ENCODE peak calls at places on chromosomes 16 and 17, in seven cellular contexts. F is vagina, X is prostate gland, K is esophagus muscularis mucosa, P is endothelial cell of umbilical vein, C is sigmoid colon, B is suprapubic skin. V is an unnamed sample.

GRCh38 chr17:80621335-80622169 is 76.9 kb downstream of the RPTOR start:
- DNase-seq in F (no peak), X (no peak), K (no peak), P (no peak), C (no peak), B (no peak), V (no peak)

GRCh38 chr17:67046398-67046797 is 2.0 kb downstream of the CACNG1 start:
- DNase-seq in F (no peak), X (no peak), K (no peak), P (no peak), C (no peak), B (no peak), V (peak)

GRCh38 chr17:65436871-65437270 is 124.6 kb downstream of the AXIN2 start:
- DNase-seq in F (no peak), X (no peak), K (no peak), P (no peak), C (no peak), B (no peak), V (no peak)

GRCh38 chr16:89873822-89874689 is 664 bp downstream of the TCF25 start:
- DNase-seq in F (peak), X (peak), K (peak), P (peak), C (peak), B (peak), V (peak)

GRCh38 chr16:89072216-89073130 is 21.2 kb upstream of the ACSF3 start:
- DNase-seq in F (no peak), X (no peak), K (no peak), P (no peak), C (peak), B (no peak), V (no peak)

GRCh38 chr17:14672830-14673229 is 371.9 kb downstream of the HS3ST3B1 start:
- DNase-seq in F (no peak), X (no peak), K (peak), P (no peak), C (no peak), B (no peak), V (no peak)

GRCh38 chr17:80427366-80428282 is 12.7 kb downstream of the ENDOV start:
- DNase-seq in F (no peak), X (no peak), K (no peak), P (no peak), C (no peak), B (no peak), V (no peak)

GRCh38 chr17:38509772-38510423 is 81.6 kb downstream of the ARHGAP23 start:
- DNase-seq in F (no peak), X (no peak), K (no peak), P (peak), C (no peak), B (no peak), V (no peak)

GRCh38 chr16:67396159-67396774 is 3.0 kb upstream of the TPPP3 start:
- DNase-seq in F (no peak), X (peak), K (no peak), P (peak), C (peak), B (no peak), V (peak)

GRCh38 chr16:14146445-14146844 is 75.3 kb downstream of the MRTFB start:
- DNase-seq in F (no peak), X (no peak), K (no peak), P (no peak), C (no peak), B (no peak), V (no peak)

GRCh38 chr16:20952144-20952797 is 51.7 kb downstream of the LYRM1 start:
- DNase-seq in F (no peak), X (no peak), K (no peak), P (no peak), C (no peak), B (no peak), V (no peak)

GRCh38 chr17:38869647-38870258 is at the start of gene LASP1:
- DNase-seq in F (no peak), X (peak), K (peak), P (peak), C (peak), B (peak), V (peak)

GRCh38 chr16:86574646-86575045 is 3.7 kb upstream of the FOXL1 start:
- DNase-seq in F (no peak), X (no peak), K (no peak), P (no peak), C (no peak), B (no peak), V (no peak)

GRCh38 chr17:31690118-31690517 is 168.9 kb downstream of the COPRS start:
- DNase-seq in F (no peak), X (no peak), K (no peak), P (no peak), C (no peak), B (no peak), V (no peak)

GRCh38 chr17:83115832-83116231 is 36.4 kb downstream of the METRNL start:
- DNase-seq in F (no peak), X (no peak), K (no peak), P (no peak), C (no peak), B (no peak), V (no peak)
- H3K4me3 ChIP-seq in F (no peak), X (no peak), K (no peak), P (no peak), C (no peak), B (no peak), V (no peak)

GRCh38 chr17:41797377-41797776 is 10.9 kb upstream of the JUP start:
- DNase-seq in F (no peak), X (no peak), K (no peak), P (no peak), C (no peak), B (no peak), V (no peak)

GRCh38 chr17:41800601-41801373 is 11.0 kb downstream of the P3H4 start:
- DNase-seq in F (no peak), X (peak), K (no peak), P (no peak), C (peak), B (no peak), V (peak)

GRCh38 chr17:41796066-41796895 is 9.8 kb upstream of the JUP start:
- DNase-seq in F (no peak), X (no peak), K (no peak), P (no peak), C (no peak), B (no peak), V (no peak)

GRCh38 chr17:41801374-41802062 is 10.2 kb downstream of the P3H4 start:
- DNase-seq in F (no peak), X (peak), K (peak), P (peak), C (peak), B (peak), V (peak)

GRCh38 chr17:41799366-41799765 is 12.4 kb downstream of the P3H4 start:
- DNase-seq in F (no peak), X (no peak), K (no peak), P (no peak), C (no peak), B (no peak), V (no peak)
- TF ChIP-seq POLR2AphosphoS5 in F (no peak), X (no peak), K (no peak), P (no peak), C (no peak), B (no peak), V (no peak)

DNA sequence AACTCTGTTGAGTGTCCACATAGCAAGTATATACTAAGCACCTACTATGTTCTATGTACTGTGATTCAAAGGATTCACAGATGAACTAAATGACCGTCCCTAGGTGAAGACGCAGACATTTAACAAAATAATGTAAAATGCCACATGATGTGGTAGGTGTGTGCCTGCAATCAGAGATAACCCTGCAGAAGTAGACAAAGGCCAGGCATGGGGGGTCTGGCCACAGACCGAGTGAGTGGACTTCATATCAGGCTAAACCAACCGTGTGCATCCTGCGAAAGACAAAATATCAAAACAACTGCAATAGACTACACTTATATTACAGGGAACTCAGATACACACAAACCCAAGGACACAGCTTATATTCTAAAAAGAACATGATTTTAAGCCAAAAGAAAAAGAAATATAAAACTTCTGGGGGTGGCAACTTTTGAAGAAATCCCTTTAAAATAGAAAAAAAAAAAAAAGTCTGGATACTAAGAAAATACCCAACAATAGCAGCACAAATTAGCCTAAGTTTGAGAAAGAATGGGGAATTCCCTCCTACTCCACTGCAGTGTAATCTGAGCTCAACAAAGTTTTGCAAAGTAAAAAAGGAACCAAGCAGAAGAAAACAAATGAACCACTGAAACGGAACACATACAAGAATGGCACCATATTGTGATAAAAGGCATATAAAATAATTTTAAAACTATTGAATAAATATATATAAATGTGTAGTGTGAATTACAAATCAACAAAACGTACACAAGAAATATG is 12.3 kb downstream of the HSDL1 start:
- DNase-seq in F (no peak), X (no peak), K (no peak), P (no peak), C (no peak), B (no peak), V (no peak)
- H3K4me3 ChIP-seq in F (no peak), X (no peak), K (no peak), P (no peak), C (no peak), B (no peak), V (no peak)

GRCh38 chr16:1929578-1930337 is 11.5 kb upstream of the HS3ST6 start:
- DNase-seq in F (no peak), X (peak), K (peak), P (peak), C (peak), B (peak), V (peak)
- TF ChIP-seq POLR2AphosphoS5 in F (no peak), X (peak), K (no peak), P (peak), C (no peak), B (no peak), V (no peak)

GRCh38 chr17:68133370-68134045 is 98.0 kb downstream of the KPNA2 start:
- DNase-seq in F (no peak), X (no peak), K (no peak), P (no peak), C (no peak), B (no peak), V (no peak)
- H3K4me3 ChIP-seq in F (no peak), X (no peak), K (no peak), P (no peak), C (no peak), B (no peak), V (no peak)

DNA sequence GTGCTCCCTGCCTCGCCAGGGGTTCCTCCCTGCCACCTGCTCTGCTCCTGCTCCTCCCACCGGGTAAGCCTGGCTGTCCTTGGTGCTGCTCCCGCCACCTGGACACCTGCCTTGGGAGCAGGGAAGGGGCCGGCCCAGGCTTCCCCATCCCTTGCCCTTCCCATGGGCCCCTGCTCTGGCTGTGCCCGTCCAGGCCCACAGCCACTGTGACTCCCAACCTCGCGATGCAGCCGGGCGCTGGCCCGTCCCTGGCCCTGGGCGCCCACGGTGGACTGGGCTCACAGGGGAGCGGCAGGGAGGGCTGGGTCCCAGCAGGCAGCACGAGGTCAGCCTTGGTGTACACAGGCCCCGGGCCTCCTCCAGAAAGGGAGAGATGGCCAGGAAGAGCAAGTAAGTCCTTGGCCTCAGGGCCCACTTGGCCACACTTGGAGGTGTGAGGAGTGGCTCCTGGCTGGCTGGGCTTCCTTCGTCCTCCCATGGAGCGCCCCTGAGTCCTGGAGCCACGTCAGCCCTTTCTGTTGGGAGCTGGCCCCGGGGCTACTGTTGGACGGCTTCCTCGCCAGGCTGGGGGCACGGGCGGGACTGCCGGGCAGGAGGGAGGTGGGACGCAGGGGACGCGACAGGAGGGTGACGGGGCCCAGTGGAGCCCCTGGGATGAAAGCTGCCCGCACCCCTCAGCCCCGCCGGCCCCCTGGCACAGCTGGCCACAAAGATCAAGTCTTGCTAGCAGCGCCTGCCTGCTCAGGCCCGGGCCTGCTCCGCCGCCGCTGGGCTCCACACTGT is 15.3 kb downstream of the ENGASE start:
- DNase-seq in F (no peak), X (no peak), K (no peak), P (no peak), C (no peak), B (no peak), V (no peak)
- TF ChIP-seq POLR2AphosphoS5 in F (no peak), X (no peak), K (no peak), P (no peak), C (no peak), B (no peak), V (no peak)

GRCh38 chr16:53964145-53964544 is 260.2 kb downstream of the FTO start:
- DNase-seq in F (no peak), X (no peak), K (no peak), P (no peak), C (no peak), B (no peak), V (no peak)

GRCh38 chr16:53973021-53973420 is 269.1 kb downstream of the FTO start:
- DNase-seq in F (no peak), X (no peak), K (no peak), P (no peak), C (no peak), B (no peak), V (no peak)

GRCh38 chr16:53968454-53968853 is 264.5 kb downstream of the FTO start:
- DNase-seq in F (no peak), X (no peak), K (no peak), P (no peak), C (no peak), B (no peak), V (no peak)

GRCh38 chr16:53967172-53967571 is 263.2 kb downstream of the FTO start:
- DNase-seq in F (no peak), X (no peak), K (no peak), P (no peak), C (no peak), B (no peak), V (no peak)

GRCh38 chr16:53968896-53969295 is 264.9 kb downstream of the FTO start:
- DNase-seq in F (no peak), X (no peak), K (no peak), P (no peak), C (no peak), B (no peak), V (no peak)
- H3K4me3 ChIP-seq in F (no peak), X (no peak), K (no peak), P (no peak), C (no peak), B (no peak), V (no peak)

GRCh38 chr17:11340798-11341197 is 99.8 kb downstream of the SHISA6 start:
- DNase-seq in F (no peak), X (no peak), K (no peak), P (no peak), C (no peak), B (no peak), V (peak)
- TF ChIP-seq POLR2AphosphoS5 in F (no peak), X (no peak), K (no peak), P (no peak), C (no peak), B (no peak), V (no peak)

DNA sequence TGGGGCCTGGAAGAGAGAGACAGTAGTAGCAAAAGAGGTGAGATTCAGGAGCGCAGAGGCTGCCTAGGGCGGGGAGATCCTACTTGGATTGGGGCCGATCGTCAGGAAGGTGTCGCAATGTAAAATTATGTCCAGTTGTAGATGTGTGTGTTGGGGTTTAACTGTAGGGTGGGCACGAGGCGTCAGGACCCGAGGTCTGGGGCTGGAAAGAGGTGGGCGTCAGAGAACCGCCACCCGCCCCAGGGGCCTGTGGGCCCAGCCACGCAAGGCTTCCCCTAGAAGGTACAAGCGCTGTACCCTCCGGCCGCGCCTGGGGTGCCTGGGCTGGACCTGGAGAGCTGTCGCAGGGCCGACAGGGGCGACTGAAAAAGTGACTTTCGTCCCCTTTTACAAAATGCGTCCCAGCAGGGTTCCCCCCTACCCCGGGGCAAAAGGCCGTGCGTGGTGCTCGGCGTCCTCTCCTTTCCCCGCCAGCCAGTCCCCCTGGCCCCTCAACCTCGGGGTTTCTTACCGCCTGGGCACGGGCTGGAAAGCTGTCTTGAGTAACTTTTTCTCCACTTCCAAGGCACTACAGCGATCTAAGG is 2.8 kb downstream of the IRX3 start:
- DNase-seq in F (no peak), X (no peak), K (no peak), P (no peak), C (no peak), B (peak), V (no peak)
- H3K4me3 ChIP-seq in F (peak), X (peak), K (peak), P (no peak), C (no peak), B (peak), V (peak)

GRCh38 chr16:81779540-81780320 is 639 bp downstream of the PLCG2 start:
- DNase-seq in F (no peak), X (no peak), K (no peak), P (peak), C (no peak), B (no peak), V (peak)

GRCh38 chr16:81775570-81775969 is 3.5 kb upstream of the PLCG2 start:
- DNase-seq in F (no peak), X (no peak), K (no peak), P (no peak), C (no peak), B (no peak), V (no peak)

GRCh38 chr16:81778231-81778630 is 860 bp upstream of the PLCG2 start:
- DNase-seq in F (no peak), X (no peak), K (no peak), P (no peak), C (no peak), B (no peak), V (no peak)

GRCh38 chr16:81780350-81780749 is 1.3 kb downstream of the PLCG2 start:
- DNase-seq in F (no peak), X (no peak), K (no peak), P (no peak), C (no peak), B (no peak), V (peak)

GRCh38 chr16:81778861-81779539 is at the start of gene PLCG2:
- DNase-seq in F (no peak), X (peak), K (no peak), P (peak), C (peak), B (peak), V (peak)
- TF ChIP-seq POLR2AphosphoS5 in F (no peak), X (no peak), K (no peak), P (peak), C (no peak), B (no peak), V (no peak)